ENCODE peak calls at places on chromosomes 5 and 9, in four cellular contexts. O, A, J and B are unnamed samples.

GRCh38 chr9:37939575-37940095 is 35.7 kb upstream of the SLC25A51 start:
- DNase-seq in J (no peak), O (no peak), A (no peak), B (no peak)

GRCh38 chr5:83331842-83332241 is 139.7 kb upstream of the VCAN start:
- DNase-seq in O (no peak), J (no peak), A (no peak), B (no peak)

GRCh38 chr9:95750725-95751644 is 124.5 kb upstream of the ERCC6L2 start:
- DNase-seq in A (no peak), O (no peak), J (no peak), B (no peak)

GRCh38 chr9:10855847-10856246 is 243.0 kb upstream of the PTPRD start:
- DNase-seq in A (no peak), O (no peak), J (no peak), B (no peak)

GRCh38 chr5:157253547-157253946 is 12.4 kb upstream of the CYFIP2 start:
- DNase-seq in O (no peak), A (no peak), J (no peak), B (peak)

GRCh38 chr9:2087500-2088313 is 72.6 kb downstream of the SMARCA2 start:
- DNase-seq in A (no peak), O (no peak), J (no peak), B (peak)

GRCh38 chr9:136720251-136720886 is 8.0 kb downstream of the DIPK1B start:
- DNase-seq in A (no peak), O (no peak), J (no peak), B (no peak)

GRCh38 chr5:119655081-119655480 is 25.7 kb downstream of the FAM170A start:
- DNase-seq in A (no peak), O (no peak), J (no peak), B (no peak)

GRCh38 chr9:34825780-34826179 is 115.8 kb upstream of the CCL21 start:
- DNase-seq in A (no peak), J (no peak), O (no peak), B (no peak)

GRCh38 chr5:146461319-146461718 is 14.2 kb downstream of the TCERG1 start:
- DNase-seq in A (no peak), O (no peak), J (no peak), B (no peak)

GRCh38 chr9:29976981-29977380 is 2403.7 kb upstream of the C9orf72 start:
- DNase-seq in J (no peak), O (no peak), A (no peak), B (no peak)

GRCh38 chr9:92616199-92617129 is 53.5 kb downstream of the IPPK start:
- DNase-seq in J (peak), A (peak), O (peak), B (no peak)

GRCh38 chr5:1736889-1737711 is 62.5 kb downstream of the MRPL36 start:
- DNase-seq in A (no peak), O (no peak), J (no peak), B (no peak)

GRCh38 chr5:135761746-135762145 is 72.7 kb upstream of the SLC25A48 start:
- DNase-seq in A (no peak), J (no peak), O (no peak), B (no peak)

GRCh38 chr9:3526903-3527652 is 1.3 kb upstream of the RFX3 start:
- DNase-seq in O (peak), A (peak), J (no peak), B (peak)

GRCh38 chr9:469672-470040 is 255.0 kb downstream of the DOCK8 start:
- DNase-seq in A (no peak), J (peak), O (peak), B (no peak)

DNA sequence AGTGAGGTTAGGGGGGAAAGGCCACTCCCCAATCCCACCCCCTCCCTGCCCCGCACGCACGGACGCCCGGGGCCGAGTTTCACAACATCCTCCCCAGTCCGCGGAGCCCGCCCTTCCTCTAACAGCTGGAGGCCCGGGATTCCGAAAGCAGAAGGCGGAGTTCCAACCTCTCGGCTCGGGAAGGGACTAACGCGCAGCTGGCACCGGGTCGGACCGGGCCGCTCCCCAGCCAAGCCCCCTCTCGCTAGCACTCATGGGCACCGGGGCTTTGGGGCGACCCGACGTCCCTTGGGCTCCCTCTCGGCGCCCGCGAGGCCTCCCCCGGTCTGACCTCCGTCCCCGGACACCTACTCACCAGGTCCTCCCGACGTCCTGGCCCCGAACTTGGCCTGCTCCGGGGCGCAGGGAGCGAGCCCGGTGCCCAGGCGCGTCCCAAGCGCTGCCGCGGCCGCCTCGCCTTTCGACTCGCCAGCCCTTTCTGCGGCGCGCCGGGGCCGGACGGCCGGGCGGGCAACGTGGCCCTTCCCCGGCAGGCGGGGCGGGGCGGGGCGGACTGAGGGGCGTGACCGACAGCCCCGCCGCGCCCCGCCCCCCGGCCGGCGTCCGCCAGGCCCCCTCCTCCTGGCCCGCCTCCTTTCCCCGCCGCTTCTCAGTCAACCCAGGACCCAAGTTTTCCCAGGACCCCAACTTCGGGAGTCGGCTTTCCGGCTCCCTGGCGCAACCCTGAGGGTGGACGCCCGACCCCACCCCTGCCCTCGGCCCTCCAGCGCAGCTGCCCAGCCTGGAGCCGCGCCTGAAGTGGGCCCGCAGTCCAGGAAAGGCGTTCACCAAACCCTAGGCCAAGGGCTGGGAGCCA is at the start of gene MGAT1:
- DNase-seq in J (peak), A (peak), O (peak), B (peak)
- TF ChIP-seq POLR2A in J (peak), A (peak), O (peak), B (peak)

GRCh38 chr5:44808435-44809214 is at the start of gene MRPS30:
- DNase-seq in J (peak), O (peak), A (peak), B (peak)
- TF ChIP-seq POLR2A in J (peak), O (peak), A (no peak), B (peak)

GRCh38 chr9:79013715-79014610 is 557.8 kb upstream of the TLE4 start:
- DNase-seq in O (no peak), A (no peak), J (no peak), B (no peak)
- TF ChIP-seq POLR2A in O (no peak), A (no peak), J (no peak), B (no peak)

DNA sequence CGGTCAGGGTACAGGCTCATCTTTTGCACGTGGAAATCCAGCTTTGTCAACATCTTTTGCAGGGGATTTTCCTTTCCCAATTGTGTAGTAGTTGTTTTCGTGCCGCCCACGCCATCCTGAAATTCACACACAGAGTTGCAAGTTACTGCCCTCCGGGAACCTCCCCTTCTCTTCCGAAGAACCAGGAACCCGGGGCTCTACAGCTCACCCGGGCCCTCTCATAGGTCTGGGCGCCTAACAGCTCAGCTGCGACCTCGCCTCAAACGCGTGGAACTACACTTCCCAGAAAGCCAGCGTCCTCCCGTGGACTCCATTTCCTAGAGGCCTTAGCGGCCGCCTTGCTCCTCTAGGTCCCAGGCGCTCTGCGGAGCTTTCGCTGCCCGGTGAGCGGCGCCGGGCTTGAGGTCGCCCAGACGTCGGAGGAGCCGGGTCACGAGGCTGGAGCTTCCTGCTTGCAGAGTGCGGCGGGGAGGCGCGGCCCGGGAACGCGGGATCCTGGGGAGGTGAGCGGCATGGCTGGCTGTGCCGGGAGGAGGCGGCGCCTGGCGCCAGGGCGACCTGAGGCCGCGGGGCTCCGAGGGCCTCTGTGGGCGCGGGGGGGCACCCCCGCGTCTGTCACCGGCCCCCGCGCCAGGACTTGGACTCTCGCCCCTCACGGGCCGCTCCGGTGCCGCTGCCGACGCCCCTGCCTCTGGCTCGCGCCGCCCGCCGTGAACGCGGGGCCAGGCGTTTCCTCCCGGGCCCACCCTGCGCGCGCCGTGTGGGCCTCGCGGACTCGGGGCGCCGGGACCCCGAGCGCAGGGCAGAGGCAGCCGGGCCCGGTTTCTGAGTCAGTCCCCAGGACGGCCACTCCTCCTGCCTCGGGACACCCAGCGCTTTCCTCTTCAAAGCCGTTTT is at the start of gene ZNF354B:
- DNase-seq in O (peak), J (peak), A (peak), B (peak)
- TF ChIP-seq POLR2A in O (peak), J (peak), A (no peak), B (peak)

GRCh38 chr5:177133119-177133844 is at the start of gene NSD1:
- DNase-seq in O (peak), J (peak), A (peak), B (peak)
- TF ChIP-seq POLR2A in O (peak), J (peak), A (no peak), B (peak)